ENCODE peak calls at places on chromosomes 3 and 15, in four cellular contexts. X, N, P and J are unnamed samples.

GRCh38 chr3:30989266-30989799 is 94.9 kb upstream of the GADL1 start:
- DNase-seq in X (no peak), N (no peak), P (no peak), J (no peak)

GRCh38 chr15:92625297-92625980 is 30.1 kb downstream of the FAM174B start:
- DNase-seq in X (no peak), N (no peak), P (no peak), J (no peak)

GRCh38 chr15:89323825-89324224 is 10.8 kb downstream of the POLG start:
- DNase-seq in X (no peak), N (no peak), P (no peak), J (no peak)

GRCh38 chr3:120364821-120365220 is 15.7 kb upstream of the LRRC58 start:
- DNase-seq in X (no peak), N (no peak), P (no peak), J (no peak)

GRCh38 chr15:63826513-63826912 is 7.2 kb downstream of the HERC1 start:
- DNase-seq in X (no peak), N (no peak), P (no peak), J (no peak)

GRCh38 chr15:74775132-74775562 is 6.7 kb upstream of the CSK start:
- DNase-seq in X (no peak), N (no peak), P (no peak), J (no peak)

GRCh38 chr3:43177092-43177491 is 71.2 kb upstream of the POMGNT2 start:
- DNase-seq in X (no peak), N (no peak), P (no peak), J (no peak)

GRCh38 chr3:106570426-106570825 is 701.6 kb upstream of the CBLB start:
- DNase-seq in X (no peak), N (no peak), P (no peak), J (no peak)

GRCh38 chr3:38561746-38562466 is 65.8 kb downstream of the EXOG start:
- DNase-seq in X (no peak), N (peak), P (peak), J (no peak)

GRCh38 chr15:57551717-57552677 is 39.7 kb upstream of the MYZAP start:
- DNase-seq in X (peak), N (no peak), P (no peak), J (no peak)

GRCh38 chr3:120559228-120560061 is 36.7 kb upstream of the NDUFB4 start:
- DNase-seq in X (peak), N (peak), P (no peak), J (no peak)

GRCh38 chr15:99365232-99365631 is 114.0 kb downstream of the LRRC28 start:
- DNase-seq in X (no peak), N (no peak), P (no peak), J (no peak)

GRCh38 chr3:130565224-130565623 is 48.2 kb downstream of the COL6A6 start:
- DNase-seq in X (no peak), N (no peak), P (no peak), J (no peak)

GRCh38 chr3:72587282-72587681 is 261.0 kb downstream of the SHQ1 start:
- DNase-seq in X (no peak), N (no peak), P (no peak), J (no peak)

GRCh38 chr3:44903314-44903713 is 28.9 kb downstream of the TGM4 start:
- DNase-seq in X (no peak), N (no peak), P (no peak), J (no peak)

GRCh38 chr3:30526031-30526430 is 80.4 kb upstream of the TGFBR2 start:
- DNase-seq in X (no peak), N (no peak), P (no peak), J (no peak)

GRCh38 chr3:171461087-171461917 is 1.1 kb upstream of the TNIK start:
- DNase-seq in X (peak), N (no peak), P (no peak), J (no peak)

GRCh38 chr3:111978833-111979688 is at the start of gene ABHD10:
- DNase-seq in X (peak), N (peak), P (peak), J (peak)

GRCh38 chr3:111980716-111981456 is 2.1 kb downstream of the ABHD10 start:
- DNase-seq in X (no peak), N (no peak), P (no peak), J (no peak)

GRCh38 chr3:111981457-111981763 is 2.6 kb downstream of the ABHD10 start:
- DNase-seq in X (no peak), N (no peak), P (no peak), J (no peak)

GRCh38 chr3:111978493-111978832 is 363 bp upstream of the ABHD10 start:
- DNase-seq in X (no peak), N (no peak), P (no peak), J (no peak)

DNA sequence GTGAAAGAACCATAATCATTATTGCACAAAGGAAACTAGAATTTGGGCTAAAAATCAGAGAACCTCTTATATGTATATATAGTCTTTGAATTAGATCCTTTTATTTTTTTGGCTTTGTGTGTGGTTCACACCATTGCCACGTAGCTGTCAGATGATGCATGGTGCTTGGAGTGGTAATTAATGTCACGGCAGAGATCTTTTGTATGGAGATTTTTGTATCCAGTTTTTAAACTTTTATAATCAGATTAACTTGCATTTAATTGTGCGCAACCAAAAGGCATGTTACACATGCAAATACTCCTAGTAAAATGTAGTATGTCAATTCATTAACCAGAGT is 831 bp downstream of the ABHD10 start:
- DNase-seq in X (no peak), N (no peak), P (no peak), J (no peak)
- H3K27ac ChIP-seq in X (peak), N (peak), P (peak), J (peak)

GRCh38 chr3:65265511-65265910 is 577.7 kb upstream of the ADAMTS9 start:
- DNase-seq in X (no peak), N (no peak), P (no peak), J (no peak)

GRCh38 chr3:65262554-65262953 is 574.8 kb upstream of the ADAMTS9 start:
- DNase-seq in X (no peak), N (no peak), P (no peak), J (no peak)

GRCh38 chr3:65265942-65266341 is 578.1 kb upstream of the ADAMTS9 start:
- DNase-seq in X (no peak), N (no peak), P (no peak), J (no peak)

DNA sequence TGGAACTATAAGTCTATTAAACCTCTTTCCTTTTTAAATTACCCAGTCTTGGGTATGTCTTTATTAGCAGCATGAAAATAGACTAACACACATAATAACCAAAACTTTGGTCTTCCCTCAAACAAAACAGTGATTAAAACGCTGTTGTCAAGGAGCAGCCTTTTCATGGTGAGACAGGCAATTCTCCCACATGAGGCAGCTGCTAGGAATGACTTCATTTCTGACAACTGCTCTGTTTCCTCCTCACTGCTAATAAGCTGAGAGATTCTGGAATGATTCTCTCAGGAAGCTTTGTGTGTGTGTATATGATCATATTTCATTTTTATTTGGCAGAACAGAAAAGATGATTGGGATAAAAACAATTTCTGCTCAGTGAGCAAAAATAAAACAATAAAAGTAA is 580.6 kb upstream of the ADAMTS9 start:
- DNase-seq in X (no peak), N (no peak), P (no peak), J (no peak)
- H3K27ac ChIP-seq in X (no peak), N (no peak), P (no peak), J (no peak)

DNA sequence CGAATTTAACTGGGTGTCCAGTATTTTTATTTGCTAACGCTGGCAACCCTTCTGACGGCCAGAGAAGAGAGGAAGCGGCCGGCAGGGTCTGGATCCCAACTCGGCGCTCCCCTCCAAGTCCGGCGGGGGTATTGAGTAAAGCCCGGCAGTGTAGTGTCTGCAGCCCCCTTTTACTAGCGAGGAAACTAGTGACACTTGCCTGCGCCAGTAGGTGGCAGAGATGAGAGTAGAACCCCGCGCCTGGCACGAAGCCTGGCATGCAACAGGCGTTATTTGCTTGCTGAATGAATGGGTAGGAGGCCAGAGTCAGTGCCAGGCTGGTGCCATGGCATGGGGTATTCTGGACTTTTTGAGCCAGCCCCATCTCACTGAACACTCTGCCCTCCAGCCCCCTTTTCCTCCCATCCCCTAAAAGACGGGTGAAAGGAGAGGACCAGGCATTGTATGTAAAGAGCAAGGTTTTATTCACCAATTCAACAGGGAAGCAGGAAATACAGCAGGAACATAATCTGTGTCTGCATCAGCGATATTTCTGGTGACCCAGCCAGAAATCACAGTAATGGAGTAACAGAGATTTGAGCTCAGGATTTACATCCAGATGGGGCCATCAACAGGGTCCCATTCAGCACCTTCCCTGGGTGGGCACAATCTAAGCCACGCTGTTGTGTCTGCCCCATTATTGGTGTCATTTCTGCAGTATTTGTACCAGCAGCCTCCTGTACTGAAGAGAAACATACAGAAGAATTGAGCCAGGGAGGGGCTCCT is 788 bp upstream of the WDR73 start:
- DNase-seq in X (peak), N (peak), P (peak), J (peak)
- H3K27ac ChIP-seq in X (peak), N (peak), P (peak), J (peak)

DNA sequence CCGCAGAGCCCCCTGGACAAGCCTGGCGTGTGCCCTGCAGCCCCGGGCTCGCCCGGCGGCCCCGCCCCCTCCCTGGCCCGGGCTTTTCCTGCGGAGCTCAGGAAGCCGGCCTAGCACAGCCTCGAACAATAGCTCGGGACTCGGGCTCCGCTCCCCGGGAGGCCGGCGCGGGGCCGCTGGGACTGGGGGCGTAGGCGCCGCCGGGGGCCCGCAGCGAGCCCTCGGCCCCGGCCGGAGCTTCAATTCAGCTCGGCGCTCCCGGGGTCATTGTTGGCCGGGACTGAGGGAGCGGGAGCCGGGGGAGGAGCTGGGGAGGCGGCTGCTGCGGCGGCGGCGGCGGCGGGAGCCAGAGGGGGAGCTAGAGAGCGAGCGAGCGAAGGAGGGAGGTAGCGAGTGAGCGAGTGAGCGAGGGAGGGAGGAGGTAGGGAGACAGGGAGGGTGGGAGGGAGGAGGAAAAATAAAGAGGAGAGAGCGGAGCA is 41.0 kb upstream of the ROPN1 start:
- DNase-seq in X (peak), N (peak), P (peak), J (no peak)
- H3K27ac ChIP-seq in X (peak), N (peak), P (peak), J (peak)

DNA sequence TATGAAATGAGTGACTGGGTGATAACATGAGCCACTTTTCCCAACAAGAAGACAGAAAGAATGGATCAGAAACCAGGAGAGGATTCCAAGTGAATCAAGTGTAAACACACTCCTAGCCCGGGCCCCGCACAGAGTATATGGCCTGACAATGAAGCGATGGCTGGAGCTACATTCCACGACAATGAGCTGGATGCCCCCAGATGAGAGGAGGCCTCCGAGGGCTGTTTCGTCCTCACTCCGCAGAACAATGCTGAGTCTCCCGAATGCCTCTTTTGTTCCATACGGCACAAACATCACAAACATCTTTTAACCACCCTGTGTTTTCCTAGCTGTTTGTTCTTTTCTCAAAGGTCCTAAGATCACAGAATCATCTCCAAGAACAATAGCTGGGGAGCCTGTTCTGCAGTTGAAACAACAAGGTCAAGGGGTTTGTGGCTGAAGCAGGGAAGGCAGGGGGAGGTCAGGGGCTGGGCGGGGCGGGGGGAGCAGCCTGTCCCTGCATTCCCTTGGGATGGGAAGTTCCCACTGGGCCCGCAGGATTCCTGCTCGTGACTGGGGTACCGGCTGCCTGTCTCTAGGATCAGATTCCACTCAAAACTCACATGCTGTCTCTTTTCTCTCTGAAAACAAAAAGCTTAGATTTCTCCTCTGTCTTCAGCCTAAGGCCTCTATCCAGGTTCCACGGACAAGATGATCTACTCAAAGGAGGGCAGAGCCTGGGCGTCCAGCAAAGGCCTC is 151.3 kb downstream of the XXYLT1 start:
- DNase-seq in X (peak), N (no peak), P (no peak), J (no peak)
- H3K27ac ChIP-seq in X (peak), N (no peak), P (no peak), J (no peak)

DNA sequence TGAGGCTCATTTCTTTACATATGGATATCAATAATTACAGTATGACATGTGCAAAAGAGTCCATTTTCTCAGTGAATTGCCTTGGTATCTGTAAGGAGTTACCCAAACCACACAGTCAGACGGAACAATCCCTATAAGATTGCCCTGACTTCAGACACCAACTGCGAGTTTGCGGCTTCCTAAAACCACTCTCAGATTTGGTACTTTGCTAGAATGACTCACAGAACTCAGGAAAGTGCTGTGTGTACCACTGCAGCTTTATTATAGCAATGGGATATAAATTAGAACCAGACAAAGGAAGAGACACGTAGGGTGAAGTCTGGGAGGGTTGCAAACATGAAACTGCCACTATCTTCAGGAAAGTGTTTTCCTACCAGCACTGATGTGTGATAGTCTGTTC is 45.8 kb upstream of the ATP13A3 start:
- DNase-seq in X (no peak), N (no peak), P (no peak), J (no peak)
- H3K27ac ChIP-seq in X (no peak), N (no peak), P (no peak), J (no peak)

GRCh38 chr3:156176048-156176447 is 55.7 kb downstream of the KCNAB1 start:
- DNase-seq in X (no peak), N (no peak), P (no peak), J (no peak)
- H3K27ac ChIP-seq in X (no peak), N (no peak), P (no peak), J (no peak)